ENCODE peak calls at places on chromosome 7, in eight cellular contexts. One of them, this sample, is unnamed.

GRCh38 chr7:51141451-51141971 is 175.1 kb downstream of the COBL start:
- DNase-seq in upper lobe of left lung: no peak
- DNase-seq in AG09309: no peak
- DNase-seq in PC-9: peak; percentile 17
- DNase-seq in H9: no peak
- DNase-seq in endodermal cell: peak; percentile 78
- DNase-seq in tibial artery: no peak
- DNase-seq in activated CD8-positive, alpha-beta T cell treated with anti-CD3 and anti-CD28 coated beads for 36 hours: peak; percentile 16
- DNase-seq in this sample: no peak

GRCh38 chr7:157519798-157520244 is 183.0 kb downstream of the DNAJB6 start:
- DNase-seq in H9: no peak
- DNase-seq in AG09309: no peak
- DNase-seq in tibial artery: peak; percentile 52
- DNase-seq in upper lobe of left lung: no peak
- DNase-seq in activated CD8-positive, alpha-beta T cell treated with anti-CD3 and anti-CD28 coated beads for 36 hours: no peak
- DNase-seq in endodermal cell: peak; percentile 39
- DNase-seq in PC-9: no peak
- DNase-seq in this sample: no peak

GRCh38 chr7:12030116-12030515 is 181.0 kb upstream of the TMEM106B start:
- DNase-seq in activated CD8-positive, alpha-beta T cell treated with anti-CD3 and anti-CD28 coated beads for 36 hours: no peak
- DNase-seq in endodermal cell: peak; percentile 49
- DNase-seq in tibial artery: no peak
- DNase-seq in PC-9: no peak
- DNase-seq in upper lobe of left lung: no peak
- DNase-seq in AG09309: no peak
- DNase-seq in H9: peak; percentile 17
- DNase-seq in this sample: no peak

GRCh38 chr7:16367115-16367514 is 54.2 kb downstream of the CRPPA start:
- DNase-seq in endodermal cell: no peak
- DNase-seq in PC-9: no peak
- DNase-seq in upper lobe of left lung: no peak
- DNase-seq in activated CD8-positive, alpha-beta T cell treated with anti-CD3 and anti-CD28 coated beads for 36 hours: no peak
- DNase-seq in AG09309: no peak
- DNase-seq in H9: no peak
- DNase-seq in tibial artery: no peak
- DNase-seq in this sample: no peak

GRCh38 chr7:148540041-148540738 is 50.4 kb upstream of the C7orf33 start:
- DNase-seq in AG09309: no peak
- DNase-seq in activated CD8-positive, alpha-beta T cell treated with anti-CD3 and anti-CD28 coated beads for 36 hours: no peak
- DNase-seq in PC-9: peak; percentile 24
- DNase-seq in tibial artery: peak; percentile 89
- DNase-seq in upper lobe of left lung: no peak
- DNase-seq in endodermal cell: peak; percentile 62
- DNase-seq in H9: no peak
- DNase-seq in this sample: no peak

GRCh38 chr7:100130608-100131453 is 4.1 kb downstream of the MBLAC1 start:
- DNase-seq in upper lobe of left lung: peak; percentile 81
- DNase-seq in tibial artery: peak; percentile 86
- DNase-seq in endodermal cell: peak; percentile 98
- DNase-seq in AG09309: no peak
- DNase-seq in H9: peak; percentile 93
- DNase-seq in PC-9: peak; percentile 86
- DNase-seq in activated CD8-positive, alpha-beta T cell treated with anti-CD3 and anti-CD28 coated beads for 36 hours: peak; percentile 94
- DNase-seq in this sample: peak; percentile 75

GRCh38 chr7:67854784-67855183 is 858.2 kb downstream of the TYW1 start:
- DNase-seq in endodermal cell: no peak
- DNase-seq in tibial artery: no peak
- DNase-seq in H9: no peak
- DNase-seq in activated CD8-positive, alpha-beta T cell treated with anti-CD3 and anti-CD28 coated beads for 36 hours: no peak
- DNase-seq in PC-9: no peak
- DNase-seq in upper lobe of left lung: no peak
- DNase-seq in AG09309: no peak
- DNase-seq in this sample: no peak

GRCh38 chr7:18535811-18536413 is 40.4 kb downstream of the HDAC9 start:
- DNase-seq in endodermal cell: no peak
- DNase-seq in AG09309: no peak
- DNase-seq in H9: no peak
- DNase-seq in upper lobe of left lung: no peak
- DNase-seq in tibial artery: no peak
- DNase-seq in activated CD8-positive, alpha-beta T cell treated with anti-CD3 and anti-CD28 coated beads for 36 hours: no peak
- DNase-seq in PC-9: no peak
- DNase-seq in this sample: no peak

GRCh38 chr7:84394219-84394618 is 199.6 kb upstream of the SEMA3A start:
- DNase-seq in PC-9: no peak
- DNase-seq in H9: no peak
- DNase-seq in AG09309: no peak
- DNase-seq in upper lobe of left lung: no peak
- DNase-seq in tibial artery: no peak
- DNase-seq in endodermal cell: no peak
- DNase-seq in activated CD8-positive, alpha-beta T cell treated with anti-CD3 and anti-CD28 coated beads for 36 hours: no peak
- DNase-seq in this sample: no peak

DNA sequence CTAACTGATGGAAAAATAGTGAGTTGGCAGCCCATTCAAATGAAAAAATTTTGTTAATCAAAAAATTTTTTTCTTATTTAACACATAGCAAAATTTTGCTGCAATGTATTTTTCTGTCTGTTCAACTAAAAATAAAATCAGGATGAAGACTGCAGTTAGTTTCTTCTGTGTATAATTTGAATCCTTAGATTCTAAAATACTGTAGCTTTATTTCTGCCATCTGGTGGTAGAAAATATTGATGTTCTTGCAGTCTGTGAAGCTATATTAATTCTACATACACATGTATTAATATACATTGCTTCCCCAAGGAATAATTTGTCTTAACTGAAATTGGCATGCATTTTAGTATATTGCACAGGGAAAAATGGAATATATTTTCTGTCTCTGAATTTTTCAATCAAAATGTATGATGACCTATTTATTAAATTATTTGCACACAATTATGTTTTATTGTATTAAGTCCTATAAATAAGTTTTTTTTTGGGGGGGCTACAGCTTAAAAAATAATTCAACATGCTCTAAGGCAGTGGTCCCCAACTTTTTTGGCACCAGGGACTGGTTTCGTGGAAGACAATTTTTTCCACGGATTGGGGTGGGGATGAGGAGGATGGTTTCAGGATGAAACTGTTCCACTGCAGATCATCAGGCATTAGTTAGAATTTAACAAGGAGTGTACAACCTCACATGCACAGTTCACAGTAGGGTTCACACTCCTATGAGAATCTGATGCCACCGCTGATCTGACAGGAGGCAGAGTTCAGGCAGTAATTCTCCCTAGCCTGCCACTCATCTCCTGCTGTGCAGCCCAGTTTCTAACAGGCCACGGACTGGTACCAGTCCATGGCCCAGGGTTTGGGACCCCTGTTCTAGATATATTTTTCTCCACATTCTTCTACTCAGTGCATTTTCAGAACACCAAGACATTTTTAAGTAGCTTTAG is 119.4 kb downstream of the GNAT3 start:
- DNase-seq in activated CD8-positive, alpha-beta T cell treated with anti-CD3 and anti-CD28 coated beads for 36 hours: no peak
- DNase-seq in H9: no peak
- DNase-seq in endodermal cell: no peak
- DNase-seq in tibial artery: no peak
- DNase-seq in AG09309: no peak
- DNase-seq in PC-9: no peak
- DNase-seq in upper lobe of left lung: no peak
- DNase-seq in this sample: no peak
- TF ChIP-seq CTCF in activated CD8-positive, alpha-beta T cell treated with anti-CD3 and anti-CD28 coated beads for 36 hours: no peak
- TF ChIP-seq CTCF in H9: peak; percentile 56
- TF ChIP-seq CTCF in endodermal cell: peak; percentile 74
- TF ChIP-seq CTCF in tibial artery: peak; percentile 68
- TF ChIP-seq CTCF in AG09309: peak; percentile 27
- TF ChIP-seq CTCF in PC-9: peak; percentile 75
- TF ChIP-seq CTCF in upper lobe of left lung: peak; percentile 59
- TF ChIP-seq CTCF in this sample: no peak

GRCh38 chr7:107152011-107152410 is 16.8 kb upstream of the HBP1 start:
- DNase-seq in PC-9: peak; percentile 5
- DNase-seq in AG09309: no peak
- DNase-seq in activated CD8-positive, alpha-beta T cell treated with anti-CD3 and anti-CD28 coated beads for 36 hours: no peak
- DNase-seq in endodermal cell: no peak
- DNase-seq in tibial artery: no peak
- DNase-seq in H9: no peak
- DNase-seq in upper lobe of left lung: no peak
- DNase-seq in this sample: no peak

GRCh38 chr7:107151538-107151937 is 17.3 kb upstream of the HBP1 start:
- DNase-seq in H9: no peak
- DNase-seq in upper lobe of left lung: no peak
- DNase-seq in endodermal cell: no peak
- DNase-seq in AG09309: no peak
- DNase-seq in activated CD8-positive, alpha-beta T cell treated with anti-CD3 and anti-CD28 coated beads for 36 hours: no peak
- DNase-seq in PC-9: no peak
- DNase-seq in tibial artery: no peak
- DNase-seq in this sample: no peak

GRCh38 chr7:107149863-107150262 is 18.9 kb upstream of the HBP1 start:
- DNase-seq in H9: no peak
- DNase-seq in upper lobe of left lung: no peak
- DNase-seq in endodermal cell: no peak
- DNase-seq in PC-9: no peak
- DNase-seq in AG09309: no peak
- DNase-seq in tibial artery: no peak
- DNase-seq in activated CD8-positive, alpha-beta T cell treated with anti-CD3 and anti-CD28 coated beads for 36 hours: no peak
- DNase-seq in this sample: no peak

GRCh38 chr7:107148721-107149120 is 20.1 kb upstream of the HBP1 start:
- DNase-seq in PC-9: no peak
- DNase-seq in tibial artery: no peak
- DNase-seq in activated CD8-positive, alpha-beta T cell treated with anti-CD3 and anti-CD28 coated beads for 36 hours: no peak
- DNase-seq in AG09309: no peak
- DNase-seq in upper lobe of left lung: no peak
- DNase-seq in endodermal cell: no peak
- DNase-seq in H9: no peak
- DNase-seq in this sample: no peak

DNA sequence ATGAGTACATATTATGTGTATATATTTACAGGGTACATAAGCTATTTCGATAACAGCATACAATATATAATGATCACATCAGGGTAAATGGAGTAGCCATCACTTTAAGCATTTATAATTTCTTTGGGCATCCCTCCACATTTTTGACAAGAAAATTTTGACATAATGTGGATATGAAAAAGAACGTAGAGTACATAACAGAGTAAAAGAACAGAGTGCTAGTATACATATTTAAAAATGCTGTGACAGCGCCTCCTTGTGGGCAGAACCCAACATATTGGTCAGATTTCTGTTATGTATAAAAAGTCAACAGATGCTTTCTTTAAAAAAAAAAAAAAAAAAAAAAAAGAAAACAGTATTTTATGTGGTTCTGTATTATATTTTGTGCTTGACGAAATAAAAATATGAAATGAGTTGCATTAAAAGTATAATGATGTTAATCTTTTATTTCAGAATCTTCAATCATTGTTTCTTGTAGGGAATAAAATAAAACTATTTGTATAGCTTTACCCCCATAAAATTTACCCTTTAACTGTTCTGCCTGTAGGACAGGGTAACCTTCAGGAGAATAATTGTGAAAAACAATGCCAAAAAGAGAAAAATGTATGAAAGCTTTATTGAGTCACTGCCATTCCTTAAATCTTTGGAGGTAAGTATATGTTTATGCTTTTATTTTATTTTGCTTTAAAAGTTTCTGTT is 18.3 kb upstream of the HBP1 start:
- DNase-seq in upper lobe of left lung: peak; percentile 69
- DNase-seq in tibial artery: peak; percentile 75
- DNase-seq in endodermal cell: peak; percentile 85
- DNase-seq in AG09309: no peak
- DNase-seq in H9: no peak
- DNase-seq in activated CD8-positive, alpha-beta T cell treated with anti-CD3 and anti-CD28 coated beads for 36 hours: peak; percentile 91
- DNase-seq in PC-9: peak; percentile 70
- DNase-seq in this sample: peak; percentile 34
- TF ChIP-seq CTCF in upper lobe of left lung: peak; percentile 58
- TF ChIP-seq CTCF in tibial artery: peak; percentile 61
- TF ChIP-seq CTCF in endodermal cell: peak; percentile 89
- TF ChIP-seq CTCF in AG09309: peak; percentile 56
- TF ChIP-seq CTCF in H9: peak; percentile 86
- TF ChIP-seq CTCF in activated CD8-positive, alpha-beta T cell treated with anti-CD3 and anti-CD28 coated beads for 36 hours: peak; percentile 80
- TF ChIP-seq CTCF in PC-9: peak; percentile 87
- TF ChIP-seq CTCF in this sample: no peak

GRCh38 chr7:17432793-17433192 is 134.3 kb downstream of the AHR start:
- DNase-seq in endodermal cell: no peak
- DNase-seq in activated CD8-positive, alpha-beta T cell treated with anti-CD3 and anti-CD28 coated beads for 36 hours: no peak
- DNase-seq in AG09309: no peak
- DNase-seq in PC-9: no peak
- DNase-seq in upper lobe of left lung: no peak
- DNase-seq in tibial artery: no peak
- DNase-seq in H9: no peak
- DNase-seq in this sample: no peak

GRCh38 chr7:17436126-17436525 is 137.7 kb downstream of the AHR start:
- DNase-seq in endodermal cell: no peak
- DNase-seq in upper lobe of left lung: no peak
- DNase-seq in PC-9: no peak
- DNase-seq in activated CD8-positive, alpha-beta T cell treated with anti-CD3 and anti-CD28 coated beads for 36 hours: no peak
- DNase-seq in tibial artery: no peak
- DNase-seq in AG09309: no peak
- DNase-seq in H9: no peak
- DNase-seq in this sample: no peak

GRCh38 chr7:17434841-17435692 is 136.6 kb downstream of the AHR start:
- DNase-seq in upper lobe of left lung: no peak
- DNase-seq in endodermal cell: no peak
- DNase-seq in AG09309: peak; percentile 47
- DNase-seq in H9: no peak
- DNase-seq in tibial artery: no peak
- DNase-seq in PC-9: no peak
- DNase-seq in activated CD8-positive, alpha-beta T cell treated with anti-CD3 and anti-CD28 coated beads for 36 hours: no peak
- DNase-seq in this sample: no peak

GRCh38 chr7:17437586-17437985 is 139.1 kb downstream of the AHR start:
- DNase-seq in AG09309: no peak
- DNase-seq in upper lobe of left lung: no peak
- DNase-seq in H9: no peak
- DNase-seq in activated CD8-positive, alpha-beta T cell treated with anti-CD3 and anti-CD28 coated beads for 36 hours: no peak
- DNase-seq in PC-9: no peak
- DNase-seq in endodermal cell: no peak
- DNase-seq in tibial artery: no peak
- DNase-seq in this sample: no peak

DNA sequence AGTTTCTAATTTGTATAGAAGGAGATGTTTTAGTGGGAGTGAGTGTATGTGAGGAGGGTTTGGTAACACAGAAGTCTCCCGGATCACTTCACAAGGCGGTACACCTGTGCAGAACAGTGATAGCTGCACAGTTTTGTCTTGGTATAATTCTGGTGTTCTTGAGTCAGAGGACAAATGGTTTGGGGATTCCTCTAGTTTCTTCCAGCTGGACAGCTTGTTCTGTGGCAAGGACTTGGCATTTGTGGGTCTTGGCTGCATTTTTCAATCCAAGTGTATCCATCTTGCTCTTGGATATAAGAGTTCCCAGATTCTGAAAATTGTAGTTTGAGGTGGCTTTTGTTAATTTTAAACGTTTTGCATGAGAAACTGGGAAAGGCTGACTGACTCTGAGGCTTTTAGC is 135.7 kb downstream of the AHR start:
- DNase-seq in activated CD8-positive, alpha-beta T cell treated with anti-CD3 and anti-CD28 coated beads for 36 hours: no peak
- DNase-seq in tibial artery: no peak
- DNase-seq in AG09309: no peak
- DNase-seq in PC-9: no peak
- DNase-seq in H9: no peak
- DNase-seq in upper lobe of left lung: no peak
- DNase-seq in endodermal cell: no peak
- DNase-seq in this sample: no peak
- TF ChIP-seq CTCF in activated CD8-positive, alpha-beta T cell treated with anti-CD3 and anti-CD28 coated beads for 36 hours: no peak
- TF ChIP-seq CTCF in tibial artery: no peak
- TF ChIP-seq CTCF in AG09309: no peak
- TF ChIP-seq CTCF in PC-9: no peak
- TF ChIP-seq CTCF in H9: no peak
- TF ChIP-seq CTCF in upper lobe of left lung: no peak
- TF ChIP-seq CTCF in endodermal cell: no peak
- TF ChIP-seq CTCF in this sample: no peak

GRCh38 chr7:121752706-121753105 is 120.3 kb upstream of the PTPRZ1 start:
- DNase-seq in endodermal cell: peak; percentile 55
- DNase-seq in upper lobe of left lung: no peak
- DNase-seq in activated CD8-positive, alpha-beta T cell treated with anti-CD3 and anti-CD28 coated beads for 36 hours: no peak
- DNase-seq in tibial artery: no peak
- DNase-seq in H9: peak; percentile 39
- DNase-seq in PC-9: no peak
- DNase-seq in AG09309: peak; percentile 1
- DNase-seq in this sample: no peak
- TF ChIP-seq CTCF in endodermal cell: peak; percentile 73
- TF ChIP-seq CTCF in upper lobe of left lung: no peak
- TF ChIP-seq CTCF in activated CD8-positive, alpha-beta T cell treated with anti-CD3 and anti-CD28 coated beads for 36 hours: no peak
- TF ChIP-seq CTCF in tibial artery: no peak
- TF ChIP-seq CTCF in H9: peak; percentile 65
- TF ChIP-seq CTCF in PC-9: peak; percentile 25
- TF ChIP-seq CTCF in AG09309: peak; percentile 45
- TF ChIP-seq CTCF in this sample: no peak

This sample was measured in activated B cell treated with CpG ODN at 0.5 μM for 24 hours.